ENCODE peak calls at places on chromosome 12, in six cellular contexts. Y, H, G, D, M and K are unnamed samples.
A peak's percentile ranks its signal among the peaks of the same experiment; 100 is the strongest.

GRCh38 chr12:3603576-3603975 is 112.6 kb downstream of the PRMT8 start:
- DNase-seq in H (no peak), Y (no peak), G (no peak), M (no peak), D (no peak), K (no peak)

GRCh38 chr12:58655375-58655774 is 264.9 kb downstream of the LRIG3 start:
- DNase-seq in H (no peak), G (no peak), M (no peak), D (no peak), Y (no peak), K (no peak)

GRCh38 chr12:1083888-1084262 is 92.9 kb downstream of the ERC1 start:
- DNase-seq in H (peak; percentile 61), D (no peak), G (peak; percentile 76), M (peak; percentile 56), Y (no peak), K (no peak)

GRCh38 chr12:11568762-11569478 is 80.6 kb upstream of the ETV6 start:
- DNase-seq in D (no peak), G (no peak), H (no peak), Y (no peak), M (no peak), K (no peak)

GRCh38 chr12:104342147-104342546 is 38.6 kb downstream of the EID3 start:
- DNase-seq in H (no peak), D (no peak), Y (no peak), G (no peak), M (no peak), K (no peak)

GRCh38 chr12:51082561-51083139 is 746 bp downstream of the CSRNP2 start:
- DNase-seq in Y (no peak), G (peak; percentile 44), D (no peak), H (peak; percentile 40), M (peak; percentile 60), K (peak; percentile 1)

GRCh38 chr12:123960029-123960428 is 12.6 kb downstream of the CCDC92 start:
- DNase-seq in M (no peak), G (no peak), D (no peak), H (no peak), Y (no peak), K (no peak)

GRCh38 chr12:131799828-131800593 is 28.2 kb upstream of the MMP17 start:
- DNase-seq in D (no peak), G (no peak), Y (no peak), M (no peak), H (no peak), K (no peak)